ENCODE peak calls at places on chromosome 20, in ten cellular contexts. L, B, X, O, U, D, V, G, I and Z are unnamed samples.

GRCh38 chr20:63660622-63661021 is 2.5 kb downstream of the RTEL1 start:
- DNase-seq in L (no peak), B (no peak), X (no peak), O (no peak), U (no peak), D (no peak), V (no peak), G (no peak), I (no peak), Z (no peak)

GRCh38 chr20:36273414-36274247 is 32.5 kb upstream of the DLGAP4 start:
- DNase-seq in L (no peak), B (peak; percentile 8), X (peak; percentile 70), O (no peak), U (peak; percentile 6), D (no peak), V (peak; percentile 25), G (peak; percentile 46), I (peak; percentile 31), Z (peak; percentile 16)

GRCh38 chr20:17168026-17168612 is 58.7 kb upstream of the PCSK2 start:
- DNase-seq in L (no peak), B (no peak), X (no peak), O (no peak), U (no peak), D (no peak), V (no peak), G (no peak), I (no peak), Z (no peak)

GRCh38 chr20:62226707-62227590 is 6.9 kb upstream of the HRH3 start:
- DNase-seq in L (no peak), B (no peak), X (no peak), O (no peak), U (no peak), D (no peak), V (no peak), G (no peak), I (no peak), Z (no peak)

GRCh38 chr20:37880726-37881591 is 22.0 kb upstream of the VSTM2L start:
- DNase-seq in L (no peak), B (no peak), X (no peak), O (peak; percentile 34), U (no peak), D (no peak), V (no peak), G (no peak), I (no peak), Z (no peak)

GRCh38 chr20:51711426-51711825 is 56.8 kb downstream of the ATP9A start:
- DNase-seq in L (no peak), B (no peak), X (no peak), O (no peak), U (no peak), D (no peak), V (no peak), G (no peak), I (no peak), Z (no peak)

GRCh38 chr20:31559704-31560093 is 45.4 kb upstream of the ID1 start:
- DNase-seq in L (no peak), B (no peak), X (no peak), O (no peak), U (peak; percentile 85), D (no peak), V (no peak), G (peak; percentile 74), I (no peak), Z (no peak)

GRCh38 chr20:57478176-57478575 is 46.8 kb downstream of the CTCFL start:
- DNase-seq in L (no peak), B (no peak), X (no peak), O (no peak), U (no peak), D (no peak), V (no peak), G (no peak), I (no peak), Z (no peak)

GRCh38 chr20:24608926-24609667 is 139.7 kb downstream of the SYNDIG1 start:
- DNase-seq in L (no peak), B (no peak), X (peak; percentile 50), O (no peak), U (no peak), D (no peak), V (no peak), G (peak; percentile 79), I (no peak), Z (peak; percentile 13)

GRCh38 chr20:54043044-54043967 is 27.1 kb downstream of the BCAS1 start:
- DNase-seq in L (no peak), B (peak; percentile 8), X (no peak), O (no peak), U (no peak), D (no peak), V (no peak), G (peak; percentile 70), I (peak; percentile 22), Z (no peak)

GRCh38 chr20:24064915-24065314 is 76.3 kb upstream of the GGTLC1 start:
- DNase-seq in L (no peak), B (no peak), X (no peak), O (no peak), U (no peak), D (no peak), V (no peak), G (no peak), I (no peak), Z (no peak)

GRCh38 chr20:35582131-35582530 is 33.5 kb upstream of the SPAG4 start:
- DNase-seq in L (no peak), B (no peak), X (no peak), O (no peak), U (no peak), D (no peak), V (no peak), G (no peak), I (no peak), Z (no peak)

GRCh38 chr20:24254480-24254879 is 214.9 kb upstream of the SYNDIG1 start:
- DNase-seq in L (no peak), B (no peak), X (no peak), O (no peak), U (no peak), D (no peak), V (no peak), G (no peak), I (no peak), Z (no peak)

GRCh38 chr20:34990231-34990630 is 34.6 kb downstream of the MYH7B start:
- DNase-seq in L (no peak), B (no peak), X (no peak), O (no peak), U (no peak), D (no peak), V (no peak), G (no peak), I (no peak), Z (no peak)

GRCh38 chr20:50913976-50914375 is 17.3 kb downstream of the ADNP start:
- DNase-seq in L (no peak), B (no peak), X (no peak), O (no peak), U (peak; percentile 68), D (no peak), V (peak; percentile 14), G (peak; percentile 93), I (peak; percentile 65), Z (peak; percentile 88)

GRCh38 chr20:41232971-41233926 is 84.3 kb downstream of the ZHX3 start:
- DNase-seq in L (no peak), B (no peak), X (no peak), O (no peak), U (peak; percentile 88), D (no peak), V (peak; percentile 64), G (peak; percentile 95), I (peak; percentile 35), Z (peak; percentile 96)

GRCh38 chr20:63011798-63012197 is 5.0 kb upstream of the BHLHE23 start:
- DNase-seq in L (no peak), B (no peak), X (no peak), O (no peak), U (no peak), D (no peak), V (peak; percentile 95), G (no peak), I (no peak), Z (no peak)

GRCh38 chr20:43731469-43731868 is 4.7 kb upstream of the GTSF1L start:
- DNase-seq in L (no peak), B (no peak), X (no peak), O (no peak), U (peak; percentile 64), D (no peak), V (no peak), G (peak; percentile 87), I (peak; percentile 64), Z (peak; percentile 84)

GRCh38 chr20:58017970-58018530 is 210.4 kb downstream of the ANKRD60 start:
- DNase-seq in L (no peak), B (peak; percentile 20), X (peak; percentile 77), O (no peak), U (no peak), D (no peak), V (no peak), G (no peak), I (no peak), Z (no peak)

GRCh38 chr20:8389381-8390368 is 257.6 kb downstream of the PLCB1 start:
- DNase-seq in L (no peak), B (no peak), X (no peak), O (peak; percentile 23), U (peak; percentile 53), D (no peak), V (peak; percentile 38), G (peak; percentile 52), I (peak; percentile 15), Z (peak; percentile 59)

GRCh38 chr20:49484180-49485140 is 2.0 kb upstream of the KCNB1 start:
- DNase-seq in L (peak; percentile 24), B (peak; percentile 79), X (peak; percentile 90), O (peak; percentile 89), U (peak; percentile 69), D (peak; percentile 89), V (peak; percentile 68), G (peak; percentile 73), I (peak; percentile 65), Z (peak; percentile 61)

GRCh38 chr20:17995967-17996819 is 27.4 kb downstream of the MGME1 start:
- DNase-seq in L (no peak), B (peak; percentile 16), X (no peak), O (peak; percentile 71), U (peak; percentile 61), D (no peak), V (peak; percentile 50), G (peak; percentile 70), I (peak; percentile 65), Z (peak; percentile 74)

GRCh38 chr20:47276856-47277541 is 79.5 kb downstream of the ZMYND8 start:
- DNase-seq in L (no peak), B (no peak), X (peak; percentile 88), O (no peak), U (peak; percentile 52), D (no peak), V (no peak), G (peak; percentile 97), I (peak; percentile 48), Z (peak; percentile 84)

GRCh38 chr20:59308493-59309201 is 8.2 kb downstream of the EDN3 start:
- DNase-seq in L (no peak), B (no peak), X (no peak), O (no peak), U (no peak), D (no peak), V (no peak), G (no peak), I (no peak), Z (no peak)

GRCh38 chr20:7272512-7272911 is 505.0 kb downstream of the BMP2 start:
- DNase-seq in L (no peak), B (no peak), X (no peak), O (no peak), U (no peak), D (no peak), V (peak; percentile 3), G (no peak), I (no peak), Z (no peak)

GRCh38 chr20:50729925-50730764 is 1.2 kb upstream of the PARD6B start:
- DNase-seq in L (no peak), B (no peak), X (peak; percentile 83), O (no peak), U (peak; percentile 83), D (no peak), V (no peak), G (peak; percentile 64), I (no peak), Z (no peak)

GRCh38 chr20:62921119-62921687 is 5.1 kb downstream of the DIDO1 start:
- DNase-seq in L (no peak), B (peak; percentile 76), X (no peak), O (peak; percentile 75), U (peak; percentile 83), D (peak; percentile 62), V (peak; percentile 58), G (peak; percentile 74), I (peak; percentile 61), Z (peak; percentile 53)

GRCh38 chr20:62165762-62166399 is 16.9 kb upstream of the MTG2 start:
- DNase-seq in L (no peak), B (no peak), X (no peak), O (peak; percentile 75), U (peak; percentile 51), D (no peak), V (no peak), G (no peak), I (no peak), Z (no peak)